ENCODE peak calls at places on chromosomes 2 and 18, in six cellular contexts. R is DND-41, S is neural progenitor cell, X is astrocyte, W is fibroblast of lung, C is GM23248. M is an unnamed sample. For H3K79me2, the result is how much of the 10 kb centered on the place peaks cover.

GRCh38 chr2:212402316-212402715 is 136.3 kb downstream of the ERBB4 start:
- DNase-seq in R (no peak), S (no peak), X (no peak), W (no peak), C (peak), M (no peak)

GRCh38 chr2:26516246-26516645 is 38.3 kb upstream of the OTOF start:
- DNase-seq in R (no peak), S (no peak), X (no peak), W (no peak), C (no peak), M (no peak)

GRCh38 chr2:64017811-64018714 is 1.2 kb downstream of the VPS54 start:
- DNase-seq in R (peak), S (peak), X (peak), W (peak), C (peak), M (peak)

GRCh38 chr2:39411186-39411944 is 25.7 kb downstream of the MAP4K3 start:
- DNase-seq in R (no peak), S (no peak), X (peak), W (peak), C (peak), M (no peak)

GRCh38 chr2:75896779-75897366 is 186.2 kb upstream of the GCFC2 start:
- DNase-seq in R (peak), S (peak), X (no peak), W (peak), C (peak), M (peak)

GRCh38 chr2:172471168-172471567 is 43.8 kb downstream of the ITGA6 start:
- DNase-seq in R (no peak), S (no peak), X (no peak), W (no peak), C (no peak), M (no peak)

GRCh38 chr18:79680100-79680879 is 687 bp downstream of the CTDP1 start:
- DNase-seq in R (peak), S (peak), X (peak), W (peak), C (peak), M (peak)

GRCh38 chr2:43823751-43824150 is 14.9 kb downstream of the ABCG5 start:
- DNase-seq in R (no peak), S (no peak), X (no peak), W (no peak), C (no peak), M (no peak)

GRCh38 chr2:168120730-168121129 is 126.7 kb downstream of the STK39 start:
- DNase-seq in R (no peak), S (no peak), X (no peak), W (peak), C (peak), M (no peak)

GRCh38 chr2:68762665-68763064 is 28.1 kb downstream of the ARHGAP25 start:
- DNase-seq in R (no peak), S (no peak), X (peak), W (peak), C (no peak), M (peak)

GRCh38 chr2:240564571-240565266 is 3.6 kb upstream of the RNPEPL1 start:
- DNase-seq in R (peak), S (no peak), X (no peak), W (no peak), C (peak), M (peak)

GRCh38 chr2:13109516-13109915 is 392.8 kb downstream of the TRIB2 start:
- DNase-seq in R (no peak), S (no peak), X (no peak), W (no peak), C (no peak), M (no peak)

GRCh38 chr2:197480165-197481036 is 19.2 kb downstream of the HSPD1 start:
- DNase-seq in R (no peak), S (no peak), X (no peak), W (no peak), C (no peak), M (no peak)

GRCh38 chr18:57230861-57231260 is 84.0 kb downstream of the BOD1L2 start:
- DNase-seq in R (no peak), S (no peak), X (no peak), W (no peak), C (no peak), M (no peak)

GRCh38 chr2:160303076-160303475 is 103.0 kb upstream of the ITGB6 start:
- DNase-seq in R (no peak), S (no peak), X (no peak), W (no peak), C (peak), M (no peak)

GRCh38 chr2:102392096-102392495 is 30.9 kb upstream of the IL18RAP start:
- DNase-seq in R (no peak), S (no peak), X (no peak), W (no peak), C (no peak), M (no peak)

GRCh38 chr2:161250864-161251436 is 57.3 kb upstream of the PSMD14 start:
- DNase-seq in R (peak), S (peak), X (peak), W (peak), C (peak), M (peak)

GRCh38 chr2:216057688-216058193 is 23.9 kb downstream of the PECR start:
- DNase-seq in R (no peak), S (no peak), X (peak), W (peak), C (peak), M (peak)

GRCh38 chr2:125296742-125297141 is 1271.7 kb downstream of the CNTNAP5 start:
- DNase-seq in R (no peak), S (no peak), X (no peak), W (no peak), C (no peak), M (no peak)

GRCh38 chr2:171317492-171318125 is 116.2 kb downstream of the METTL8 start:
- DNase-seq in R (no peak), S (peak), X (peak), W (peak), C (no peak), M (no peak)

GRCh38 chr2:178110681-178111080 is 1.6 kb upstream of the RBM45 start:
- DNase-seq in R (no peak), S (no peak), X (no peak), W (no peak), C (no peak), M (no peak)

GRCh38 chr2:64482765-64483504 is 29.0 kb downstream of the LGALSL start:
- DNase-seq in R (no peak), S (peak), X (peak), W (peak), C (peak), M (no peak)

GRCh38 chr2:221533299-221533698 is 38.8 kb downstream of the EPHA4 start:
- DNase-seq in R (no peak), S (no peak), X (no peak), W (no peak), C (peak), M (no peak)

GRCh38 chr2:28251337-28251736 is 141.3 kb upstream of the FOSL2 start:
- DNase-seq in R (no peak), S (no peak), X (no peak), W (no peak), C (no peak), M (no peak)

GRCh38 chr2:169348321-169349002 is 13.9 kb downstream of the LRP2 start:
- DNase-seq in R (no peak), S (no peak), X (no peak), W (no peak), C (no peak), M (no peak)

GRCh38 chr2:222336931-222337330 is 38.1 kb upstream of the PAX3 start:
- DNase-seq in R (no peak), S (no peak), X (no peak), W (no peak), C (no peak), M (no peak)

GRCh38 chr2:121768143-121768755 is 12.8 kb downstream of the TSN start:
- DNase-seq in R (no peak), S (no peak), X (no peak), W (no peak), C (no peak), M (no peak)

GRCh38 chr2:75226617-75227016 is 27.3 kb upstream of the TACR1 start:
- DNase-seq in R (no peak), S (no peak), X (no peak), W (no peak), C (no peak), M (no peak)

GRCh38 chr2:68825891-68826290 is 45.3 kb downstream of the BMP10 start:
- DNase-seq in R (no peak), S (no peak), X (no peak), W (no peak), C (no peak), M (no peak)

GRCh38 chr2:217711236-217711635 is 291.6 kb downstream of the TNS1 start:
- DNase-seq in R (no peak), S (no peak), X (peak), W (peak), C (peak), M (no peak)

GRCh38 chr2:224847431-224847830 is 131.3 kb upstream of the CCDC195 start:
- DNase-seq in R (no peak), S (no peak), X (no peak), W (no peak), C (no peak), M (no peak)

GRCh38 chr18:79868168-79868784 is 70.5 kb downstream of the KCNG2 start:
- DNase-seq in R (no peak), S (no peak), X (no peak), W (no peak), C (no peak), M (no peak)

GRCh38 chr2:71070294-71071025 is 2.0 kb downstream of the NAGK start:
- DNase-seq in R (no peak), S (peak), X (no peak), W (peak), C (peak), M (no peak)
- H3K4me3 ChIP-seq in R (no peak), S (no peak), X (peak), W (peak), C (peak), M (peak)

GRCh38 chr18:62741584-62741983 is 26.2 kb downstream of the PHLPP1 start:
- DNase-seq in R (no peak), S (no peak), X (no peak), W (no peak), C (no peak), M (no peak)
- H3K79me2 ChIP-seq in R (under half), S (half or more), X (under half), W (under half), C (half or more), M (under half)

GRCh38 chr2:31812051-31812798 is 198.6 kb downstream of the MEMO1 start:
- DNase-seq in R (no peak), S (no peak), X (no peak), W (no peak), C (peak), M (peak)
- H3K4me3 ChIP-seq in R (no peak), S (no peak), X (no peak), W (no peak), C (no peak), M (peak)

DNA sequence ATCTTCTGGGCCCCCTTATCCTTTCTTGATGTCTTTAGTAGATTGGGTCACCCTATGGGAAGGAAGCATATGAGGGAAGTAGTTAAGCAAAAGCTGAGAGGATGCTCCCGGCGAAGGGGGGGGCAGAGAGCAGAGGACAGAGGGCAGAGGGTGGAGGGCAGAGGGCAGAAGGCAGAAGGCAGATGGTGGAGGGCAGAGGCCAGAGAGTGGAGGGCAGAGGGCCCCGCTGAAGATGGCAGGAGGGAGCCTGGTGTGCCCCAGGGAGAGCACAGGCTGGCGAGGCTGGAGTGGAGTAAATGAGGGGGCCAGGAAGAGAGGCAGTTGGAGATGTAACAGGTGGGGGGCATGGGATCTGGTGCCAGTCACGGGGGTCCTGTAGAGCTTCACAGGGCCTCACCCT is 7.0 kb downstream of the MLPH start:
- DNase-seq in R (no peak), S (no peak), X (no peak), W (no peak), C (no peak), M (no peak)
- H3K79me2 ChIP-seq in R (under half), S (under half), X (half or more), W (under half), C (under half), M (under half)

GRCh38 chr18:48932462-48932818 is 18.3 kb downstream of the SMAD7 start:
- DNase-seq in R (no peak), S (no peak), X (no peak), W (no peak), C (peak), M (no peak)
- H3K4me3 ChIP-seq in R (no peak), S (no peak), X (no peak), W (no peak), C (peak), M (peak)

DNA sequence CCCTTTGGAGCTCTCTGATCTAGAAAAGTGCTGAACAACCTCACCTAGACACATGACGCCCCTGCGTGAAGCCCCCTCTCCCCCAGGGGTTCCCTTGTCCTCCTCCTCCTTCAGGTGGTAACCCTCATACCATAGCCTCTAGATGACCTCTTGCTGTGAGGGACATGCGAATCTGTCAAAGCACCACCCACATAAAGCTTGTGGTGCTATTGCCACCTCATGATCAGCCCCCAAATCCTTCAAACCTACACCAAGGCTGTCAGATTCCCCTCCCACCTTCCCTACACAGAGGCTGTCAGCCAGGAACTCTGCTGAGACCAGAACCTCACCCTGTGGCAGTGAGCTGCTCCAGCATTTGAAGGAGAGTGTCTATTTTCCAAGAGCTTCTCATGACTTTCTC is 43.1 kb upstream of the TEX51 start:
- DNase-seq in R (no peak), S (no peak), X (no peak), W (no peak), C (no peak), M (no peak)
- H3K79me2 ChIP-seq in R (under half), S (under half), X (under half), W (under half), C (under half), M (under half)

GRCh38 chr18:31685097-31686082 is 1.0 kb upstream of the B4GALT6 start:
- DNase-seq in R (peak), S (peak), X (peak), W (peak), C (peak), M (peak)
- H3K4me3 ChIP-seq in R (peak), S (peak), X (peak), W (peak), C (peak), M (peak)

DNA sequence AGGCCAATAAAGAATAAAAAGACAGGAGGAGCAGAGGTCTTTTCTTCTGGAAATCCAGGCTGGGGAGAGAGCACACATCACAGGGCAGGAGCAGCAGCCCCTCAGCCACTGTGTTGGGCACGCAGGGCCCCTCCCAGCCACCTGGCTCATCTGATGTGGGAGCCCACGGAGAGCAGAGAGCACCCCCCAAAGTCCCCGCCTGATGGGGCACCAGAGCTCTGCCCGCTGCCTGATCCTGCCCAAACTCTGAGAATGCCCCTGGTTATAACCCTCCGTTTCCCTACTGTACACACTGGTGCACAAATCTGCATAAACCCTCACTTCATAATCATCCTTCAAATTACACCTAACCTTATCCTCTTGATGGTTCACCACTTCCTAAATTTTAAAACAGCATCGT is 111.3 kb downstream of the HDAC4 start:
- DNase-seq in R (peak), S (no peak), X (no peak), W (no peak), C (no peak), M (no peak)
- H3K79me2 ChIP-seq in R (half or more), S (half or more), X (under half), W (under half), C (half or more), M (half or more)

DNA sequence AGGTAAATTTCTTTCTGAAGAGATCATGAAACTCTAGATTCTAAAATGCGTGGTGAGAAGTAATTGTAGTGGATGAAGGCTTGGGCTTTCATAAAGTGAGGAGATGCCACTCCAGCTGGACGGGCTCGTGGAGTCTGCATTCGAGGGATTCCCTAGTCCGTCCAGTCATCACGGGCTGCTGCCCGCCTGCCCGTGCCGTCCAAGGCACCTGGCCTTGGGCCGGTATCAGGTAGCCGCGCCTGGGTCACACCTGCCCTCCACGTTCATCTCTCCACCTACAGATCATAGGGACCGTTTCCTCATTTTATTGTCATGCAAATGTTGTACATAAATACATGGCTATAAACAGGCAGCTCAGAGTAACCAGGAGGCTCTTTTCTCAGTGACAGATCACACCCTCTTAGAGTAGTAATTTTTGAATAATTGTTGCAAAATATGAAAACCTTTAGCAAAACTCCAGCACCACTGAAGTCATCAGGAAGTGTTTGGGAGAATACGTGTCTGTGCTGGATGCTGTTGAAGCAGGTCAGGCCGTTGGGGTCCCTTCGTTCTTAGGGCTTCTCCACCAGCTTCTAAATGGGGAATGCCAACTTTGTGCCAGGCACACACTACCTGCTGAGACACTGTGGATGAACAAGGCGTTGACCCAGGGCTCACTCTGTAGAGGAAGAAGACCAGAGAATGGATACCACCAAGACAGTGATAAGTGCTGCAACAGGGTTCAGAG is 112.6 kb downstream of the FAM210A start:
- DNase-seq in R (peak), S (no peak), X (no peak), W (no peak), C (no peak), M (peak)
- H3K4me3 ChIP-seq in R (peak), S (no peak), X (no peak), W (no peak), C (no peak), M (peak)